ENCODE peak calls at places on chromosomes 13 and 19, in six cellular contexts. E is colonic mucosa, Q is Peyer's patch, N is cardiac muscle cell, L is vagina, Z is WERI-Rb-1. V is an unnamed sample.

GRCh38 chr13:20400774-20401173 is 124.9 kb downstream of the CRYL1 start:
- DNase-seq in N (peak), L (peak), Z (no peak), E (no peak), Q (no peak), V (peak)

GRCh38 chr13:94902722-94903407 is 190.5 kb upstream of the SOX21 start:
- DNase-seq in L (no peak), N (no peak), Q (no peak), Z (no peak), E (no peak), V (no peak)

GRCh38 chr19:3150739-3151329 is 15.0 kb downstream of the GNA15 start:
- DNase-seq in E (no peak), N (no peak), Q (no peak), L (no peak), Z (no peak), V (no peak)

GRCh38 chr19:56133858-56134654 is 7.0 kb upstream of the ZNF444 start:
- DNase-seq in E (peak), L (no peak), Z (no peak), Q (no peak), N (peak), V (no peak)

GRCh38 chr19:45793178-45793564 is 526 bp upstream of the DMWD start:
- DNase-seq in N (no peak), Q (no peak), Z (no peak), L (no peak), E (no peak), V (no peak)

GRCh38 chr19:14425696-14426138 is 6.6 kb upstream of the DDX39A start:
- DNase-seq in Z (no peak), N (peak), L (no peak), Q (no peak), E (no peak), V (no peak)

GRCh38 chr13:51148952-51149573 is 38.0 kb upstream of the C13orf42 start:
- DNase-seq in L (no peak), N (peak), Q (no peak), Z (peak), E (no peak), V (peak)

GRCh38 chr19:3979289-3979673 is 6.0 kb downstream of the EEF2 start:
- DNase-seq in Z (no peak), Q (no peak), N (no peak), L (no peak), E (no peak), V (no peak)

GRCh38 chr13:82298110-82298509 is 1584.2 kb downstream of the SLITRK1 start:
- DNase-seq in E (no peak), L (no peak), N (no peak), Q (no peak), Z (no peak), V (no peak)

GRCh38 chr13:44576396-44577235 is 486 bp upstream of the TSC22D1 start:
- DNase-seq in L (no peak), E (no peak), Q (peak), N (no peak), Z (peak), V (no peak)

GRCh38 chr19:56823417-56823816 is 17.1 kb downstream of the PEG3 start:
- DNase-seq in L (no peak), N (no peak), E (no peak), Z (no peak), Q (no peak), V (no peak)

GRCh38 chr19:35592226-35592625 is 6.3 kb downstream of the PMIS2 start:
- DNase-seq in Q (no peak), N (peak), L (no peak), E (no peak), Z (peak), V (no peak)

GRCh38 chr13:85521586-85521985 is 277.6 kb downstream of the SLITRK6 start:
- DNase-seq in L (no peak), N (no peak), Q (no peak), Z (no peak), E (no peak), V (no peak)

GRCh38 chr19:28785961-28786360 is 427.0 kb downstream of the UQCRFS1 start:
- DNase-seq in N (no peak), L (no peak), E (no peak), Z (no peak), Q (no peak), V (no peak)

GRCh38 chr13:83229574-83230300 is 652.5 kb downstream of the SLITRK1 start:
- DNase-seq in L (no peak), Q (no peak), Z (no peak), E (no peak), N (peak), V (no peak)

GRCh38 chr13:29978211-29978610 is 127.8 kb upstream of the UBL3 start:
- DNase-seq in Q (no peak), L (no peak), Z (no peak), N (peak), E (no peak), V (no peak)

GRCh38 chr13:71979616-71980015 is 112.6 kb upstream of the DACH1 start:
- DNase-seq in Q (no peak), E (no peak), N (no peak), L (no peak), Z (peak), V (no peak)

GRCh38 chr13:94233401-94233800 is 246.1 kb downstream of the DCT start:
- DNase-seq in Q (no peak), Z (no peak), L (no peak), E (no peak), N (peak), V (peak)

GRCh38 chr19:5683177-5683886 is 2.5 kb downstream of the HSD11B1L start:
- DNase-seq in Q (no peak), L (no peak), Z (no peak), E (no peak), N (no peak), V (no peak)

GRCh38 chr19:16890461-16891184 is 1.8 kb downstream of the F2RL3 start:
- DNase-seq in L (no peak), Q (no peak), E (no peak), N (no peak), Z (no peak), V (no peak)

GRCh38 chr13:30835442-30835841 is 70.6 kb upstream of the MEDAG start:
- DNase-seq in Q (peak), Z (no peak), N (peak), E (peak), L (no peak), V (no peak)

GRCh38 chr13:46342538-46342937 is 44.5 kb downstream of the RUBCNL start:
- DNase-seq in Z (no peak), Q (no peak), N (no peak), E (no peak), L (no peak), V (no peak)

GRCh38 chr19:23787106-23787505 is 28.4 kb upstream of the ZNF681 start:
- DNase-seq in Z (no peak), N (peak), Q (no peak), L (no peak), E (peak), V (peak)

GRCh38 chr19:16293133-16294085 is 31.2 kb upstream of the KLF2 start:
- DNase-seq in L (peak), Q (peak), E (peak), N (peak), Z (no peak), V (peak)

GRCh38 chr13:72820156-72820897 is 38.4 kb downstream of the PIBF1 start:
- DNase-seq in Q (no peak), N (peak), Z (no peak), L (no peak), E (no peak), V (peak)

GRCh38 chr13:33934936-33935510 is 117.1 kb downstream of the RFC3 start:
- DNase-seq in Z (no peak), E (no peak), L (no peak), N (no peak), Q (no peak), V (no peak)

GRCh38 chr19:36030264-36031148 is 2.2 kb downstream of the CLIP3 start:
- DNase-seq in L (no peak), Q (no peak), N (peak), Z (no peak), E (no peak), V (no peak)

GRCh38 chr19:45668342-45668871 is 386 bp downstream of the GIPR start:
- DNase-seq in Q (no peak), Z (no peak), E (peak), N (no peak), L (no peak), V (no peak)

GRCh38 chr13:70523622-70524021 is 415.4 kb upstream of the KLHL1 start:
- DNase-seq in Q (no peak), Z (no peak), E (no peak), N (no peak), L (no peak), V (no peak)

GRCh38 chr13:50131998-50132936 is 117.0 kb downstream of the KCNRG start:
- DNase-seq in N (peak), Z (no peak), E (no peak), L (no peak), Q (no peak), V (no peak)

GRCh38 chr19:17325881-17326594 is 8.6 kb downstream of the ANO8 start:
- DNase-seq in Z (no peak), Q (peak), N (no peak), E (no peak), L (no peak), V (no peak)

GRCh38 chr19:30406220-30406944 is 34.2 kb downstream of the ZNF536 start:
- DNase-seq in Z (peak), E (no peak), N (no peak), Q (no peak), L (no peak), V (no peak)
- TF ChIP-seq CTCF in Z (peak), E (peak), N (no peak), Q (no peak), L (no peak), V (no peak)

DNA sequence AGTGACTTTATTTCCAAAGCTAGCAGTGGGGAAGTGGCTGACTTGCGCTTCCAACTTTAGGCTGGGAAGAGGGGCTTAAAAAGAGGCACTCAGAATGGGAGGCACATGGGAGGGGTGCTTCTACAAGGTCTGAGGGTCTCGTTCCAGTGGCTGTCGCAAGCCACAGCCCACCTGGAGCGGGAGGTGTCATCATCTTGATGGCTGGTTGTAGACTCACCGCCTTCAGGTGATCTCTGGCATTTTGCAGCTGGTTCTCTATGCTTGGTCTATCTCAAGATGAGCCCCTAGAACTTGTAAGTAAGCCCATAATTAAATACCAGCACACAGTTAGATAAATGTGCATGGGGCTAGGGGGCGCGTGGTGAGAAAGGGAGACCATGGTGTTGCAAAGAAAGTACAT is 9.2 kb downstream of the TEX29 start:
- DNase-seq in N (no peak), L (peak), Z (no peak), E (no peak), Q (peak), V (no peak)
- H3K4me3 ChIP-seq in N (no peak), L (no peak), Z (no peak), E (no peak), Q (no peak), V (no peak)

DNA sequence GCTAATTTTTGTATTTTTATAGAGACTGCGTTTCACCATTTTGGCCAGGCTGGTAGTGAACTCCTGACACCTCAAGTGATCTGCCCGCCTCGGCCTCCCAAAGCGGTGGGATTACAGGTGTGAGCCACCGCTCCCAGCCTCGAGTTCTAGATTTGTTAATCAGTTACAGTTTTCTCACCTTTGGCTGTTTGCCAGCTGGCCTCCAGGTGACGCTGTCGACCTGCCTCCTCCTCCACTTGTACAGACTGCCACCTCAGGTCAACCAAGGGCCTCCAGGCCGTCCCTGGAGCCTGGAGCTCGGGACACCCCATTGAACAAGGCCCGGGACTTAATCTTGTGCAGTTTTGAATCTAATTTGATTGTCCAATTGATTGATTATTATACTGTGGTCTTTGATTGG is 45.5 kb downstream of the IER2 start:
- DNase-seq in Z (peak), E (peak), Q (peak), L (no peak), N (no peak), V (no peak)
- TF ChIP-seq CTCF in Z (peak), E (peak), Q (peak), L (no peak), N (no peak), V (no peak)

GRCh38 chr19:22354665-22355064 is 67.5 kb downstream of the ZNF98 start:
- DNase-seq in L (peak), Q (no peak), N (no peak), Z (no peak), E (no peak), V (no peak)
- H3K4me3 ChIP-seq in L (no peak), Q (no peak), N (no peak), Z (no peak), E (no peak), V (no peak)

GRCh38 chr19:8331263-8331840 is 10.1 kb downstream of the RPS28 start:
- DNase-seq in N (no peak), Z (no peak), Q (no peak), E (no peak), L (no peak), V (no peak)

GRCh38 chr19:8333771-8334457 is 9.1 kb downstream of the KANK3 start:
- DNase-seq in Z (no peak), L (no peak), E (no peak), Q (no peak), N (no peak), V (no peak)

GRCh38 chr19:8332976-8333770 is 9.9 kb downstream of the KANK3 start:
- DNase-seq in Z (no peak), N (no peak), Q (no peak), E (no peak), L (no peak), V (no peak)

GRCh38 chr19:8325454-8325853 is 4.2 kb downstream of the RPS28 start:
- DNase-seq in Q (no peak), Z (no peak), L (no peak), N (no peak), E (no peak), V (no peak)

DNA sequence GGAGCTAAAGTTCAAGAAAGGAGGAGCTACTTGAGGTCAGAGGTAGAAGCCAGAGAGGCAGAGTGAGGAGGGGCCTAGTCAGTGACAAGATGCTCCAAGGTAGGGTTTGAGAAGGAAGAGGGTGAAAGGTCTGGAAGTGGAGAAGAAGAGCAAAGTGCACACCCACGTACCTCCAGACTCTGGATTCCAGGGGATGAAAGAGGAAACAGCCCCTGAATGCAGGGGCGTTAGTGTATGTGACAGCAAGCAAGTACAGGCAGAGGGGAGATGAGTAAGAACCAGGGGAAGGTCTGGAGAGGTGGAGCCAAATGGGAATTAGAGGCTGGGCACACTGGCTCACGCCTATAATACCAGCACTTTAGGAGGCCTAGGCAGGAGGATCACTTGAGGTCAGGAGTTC is 8.7 kb downstream of the RPS28 start:
- DNase-seq in Z (no peak), Q (no peak), L (no peak), E (no peak), N (no peak), V (no peak)
- TF ChIP-seq CTCF in Z (no peak), Q (no peak), L (no peak), E (no peak), N (no peak), V (no peak)

GRCh38 chr19:1074512-1075283 is 7.7 kb downstream of the ARHGAP45 start:
- DNase-seq in Q (peak), N (no peak), L (no peak), Z (no peak), E (peak), V (no peak)
- H3K4me3 ChIP-seq in Q (no peak), N (no peak), L (no peak), Z (no peak), E (peak), V (no peak)

GRCh38 chr19:47186337-47187022 is 44.5 kb downstream of the BBC3 start:
- DNase-seq in L (no peak), Q (peak), N (no peak), Z (no peak), E (no peak), V (no peak)
- TF ChIP-seq CTCF in L (no peak), Q (no peak), N (no peak), Z (no peak), E (no peak), V (no peak)

DNA sequence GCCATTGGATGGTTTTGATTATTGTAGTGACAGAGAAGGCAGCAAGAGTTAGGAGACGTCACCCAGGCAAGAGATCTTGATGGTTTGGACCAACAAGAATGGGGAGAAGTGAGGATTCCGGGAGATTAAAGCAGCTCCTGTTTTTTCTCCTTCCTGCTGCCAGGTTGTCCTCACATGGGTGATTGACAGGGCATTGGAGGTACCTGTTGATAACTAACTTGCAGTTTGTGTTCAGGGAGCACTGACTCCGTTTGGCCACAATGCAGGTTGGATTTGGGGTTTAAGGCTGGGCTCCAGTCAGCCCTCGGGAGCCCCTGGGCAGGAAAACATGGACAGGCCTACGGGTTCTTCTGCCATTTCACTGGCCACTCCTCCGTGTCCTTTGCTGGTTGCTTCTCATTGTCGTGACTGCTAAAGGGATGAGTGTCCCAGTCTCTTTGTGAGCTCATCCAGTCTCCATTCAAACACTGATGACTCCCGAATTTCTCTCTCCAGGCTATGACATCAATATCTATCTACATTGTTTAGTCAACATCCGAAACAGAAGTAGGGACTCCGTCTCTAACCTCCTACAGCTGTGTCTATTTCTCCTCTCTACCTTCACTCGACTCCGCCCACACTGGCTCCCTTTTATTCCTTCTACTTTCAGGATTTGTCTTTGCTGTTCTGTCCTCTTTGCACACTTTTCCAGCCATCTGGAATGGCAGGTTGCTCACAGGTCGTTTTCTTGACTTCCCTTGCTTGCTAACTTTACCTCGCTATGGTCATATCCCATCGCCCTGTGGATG is 1.3 kb upstream of the PTOV1 start:
- DNase-seq in Z (no peak), Q (no peak), L (no peak), N (no peak), E (no peak), V (no peak)
- H3K4me3 ChIP-seq in Z (peak), Q (no peak), L (no peak), N (peak), E (no peak), V (no peak)

DNA sequence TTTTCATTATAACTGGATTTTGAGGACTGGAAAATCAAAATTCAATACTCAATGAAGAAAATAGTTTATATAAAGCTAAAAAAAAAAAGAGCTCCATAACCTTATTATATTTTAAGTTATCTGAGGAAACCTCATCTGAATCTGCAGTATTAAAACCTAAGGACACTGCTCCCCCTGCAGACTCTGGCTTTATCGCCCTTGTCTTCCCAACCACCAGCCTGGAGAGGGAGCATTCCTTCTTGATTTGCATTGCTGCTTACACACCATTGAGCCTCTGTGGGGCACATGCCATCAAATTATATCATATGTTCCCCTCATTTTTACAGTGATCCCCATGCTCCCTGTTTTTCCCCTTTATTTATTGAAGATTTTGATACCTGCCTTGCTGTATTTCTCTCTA is 871.4 kb upstream of the GPC6 start:
- DNase-seq in L (no peak), N (peak), Q (no peak), Z (peak), E (peak), V (no peak)
- TF ChIP-seq CTCF in L (no peak), N (peak), Q (peak), Z (peak), E (no peak), V (no peak)

DNA sequence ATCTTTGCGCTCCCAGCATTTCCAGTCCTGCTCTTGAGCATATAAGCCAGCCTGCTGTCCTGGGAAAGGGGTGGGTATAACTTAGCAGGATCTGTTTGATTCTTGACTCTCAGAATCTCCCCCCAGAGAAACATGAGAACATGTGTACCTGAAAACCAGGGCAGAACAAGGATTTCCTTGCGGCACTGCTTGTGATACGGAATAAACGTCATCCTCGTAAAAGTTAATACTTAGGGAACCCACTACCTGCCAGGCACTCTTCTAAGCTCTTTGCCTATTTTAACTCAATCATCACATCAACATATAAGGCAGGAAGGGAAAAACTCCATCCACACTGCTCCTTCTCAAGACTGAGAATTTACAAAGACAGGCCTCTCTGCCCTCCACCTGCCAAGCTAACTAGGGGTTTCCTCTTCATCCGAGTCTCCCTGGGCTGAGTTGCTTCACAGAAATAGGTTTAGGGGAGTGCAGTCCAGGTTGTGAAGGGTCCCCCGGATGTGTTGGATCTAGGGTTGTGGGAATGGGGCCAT is 1.1 kb downstream of the ZNF653 start:
- DNase-seq in Z (no peak), L (no peak), N (no peak), E (no peak), Q (no peak), V (no peak)
- H3K4me3 ChIP-seq in Z (peak), L (peak), N (peak), E (peak), Q (peak), V (peak)